ENCODE peak calls at places on chromosomes 7 and 10, in seven cellular contexts. A, J, N, I, U, E and G are unnamed samples.

GRCh38 chr7:57305192-57305748 is 144.7 kb upstream of the ZNF716 start:
- DNase-seq in J (no peak), N (no peak), U (no peak), A (no peak), I (no peak), E (peak), G (peak)

GRCh38 chr7:142811154-142811737 is 40.5 kb downstream of the PRSS2 start:
- DNase-seq in J (peak), N (no peak), E (peak), I (peak), U (no peak), A (no peak), G (peak)

GRCh38 chr7:116772423-116772852 is 89.9 kb upstream of the CAPZA2 start:
- DNase-seq in N (no peak), U (no peak), I (no peak), E (no peak), A (no peak), J (peak), G (no peak)

GRCh38 chr10:102419561-102420442 is 834 bp upstream of the FBXL15 start:
- DNase-seq in E (peak), N (no peak), U (peak), A (peak), J (peak), I (peak), G (peak)

GRCh38 chr7:46603296-46603701 is 682.2 kb upstream of the IGFBP3 start:
- DNase-seq in E (no peak), A (no peak), J (no peak), I (no peak), N (no peak), U (no peak), G (no peak)

GRCh38 chr10:96387151-96387550 is 28.3 kb upstream of the OPALIN start:
- DNase-seq in I (no peak), A (no peak), N (no peak), E (no peak), J (no peak), U (no peak), G (no peak)

GRCh38 chr7:94005753-94006152 is 1.6 kb upstream of the BET1 start:
- DNase-seq in E (no peak), I (no peak), J (no peak), U (no peak), A (no peak), N (no peak), G (no peak)

GRCh38 chr7:922334-923107 is 32.0 kb downstream of the ADAP1 start:
- DNase-seq in N (no peak), I (no peak), E (peak), U (peak), J (no peak), A (no peak), G (no peak)

GRCh38 chr7:26508917-26509316 is 217.3 kb downstream of the SNX10 start:
- DNase-seq in N (no peak), E (no peak), J (no peak), A (no peak), I (peak), U (no peak), G (no peak)

GRCh38 chr7:143172354-143172753 is 10.9 kb upstream of the TAS2R39 start:
- DNase-seq in I (peak), N (peak), E (no peak), J (peak), A (no peak), U (no peak), G (no peak)

GRCh38 chr10:6050801-6051445 is 11.2 kb downstream of the IL2RA start:
- DNase-seq in I (peak), J (peak), E (peak), A (peak), N (peak), U (peak), G (peak)